ENCODE peak calls at places on chromosomes 2 and 18, in six cellular contexts. Z, E, O, V, W and D are unnamed samples.

GRCh38 chr2:233065954-233066470 is 5.9 kb downstream of the INPP5D start:
- DNase-seq in Z (no peak), E (no peak), O (no peak), V (no peak), W (no peak), D (no peak)

GRCh38 chr2:129180124-129180716 is 799.2 kb upstream of the RAB6C start:
- DNase-seq in Z (no peak), E (no peak), O (no peak), V (no peak), W (no peak), D (no peak)

GRCh38 chr2:109335586-109336266 is 206.7 kb downstream of the SH3RF3 start:
- DNase-seq in Z (no peak), E (peak; percentile 47), O (no peak), V (no peak), W (peak; percentile 74), D (no peak)

GRCh38 chr2:238183846-238184245 is 19.6 kb downstream of the ILKAP start:
- DNase-seq in Z (no peak), E (no peak), O (no peak), V (no peak), W (no peak), D (no peak)

GRCh38 chr2:26569216-26570082 is 71.7 kb downstream of the CIB4 start:
- DNase-seq in Z (no peak), E (no peak), O (no peak), V (no peak), W (no peak), D (no peak)

GRCh38 chr18:68992719-68993482 is 195.0 kb downstream of the CCDC102B start:
- DNase-seq in Z (no peak), E (peak; percentile 6), O (no peak), V (no peak), W (no peak), D (no peak)

GRCh38 chr2:6556755-6557154 is 309.0 kb downstream of the CMPK2 start:
- DNase-seq in Z (no peak), E (no peak), O (no peak), V (peak; percentile 4), W (peak; percentile 90), D (no peak)

GRCh38 chr18:4511166-4511565 is 56.1 kb upstream of the DLGAP1 start:
- DNase-seq in Z (no peak), E (no peak), O (no peak), V (no peak), W (no peak), D (no peak)

GRCh38 chr2:172173307-172173706 is 70.6 kb upstream of the DLX2 start:
- DNase-seq in Z (no peak), E (no peak), O (no peak), V (no peak), W (no peak), D (no peak)

GRCh38 chr2:203909192-203909945 is 27.2 kb upstream of the ICOS start:
- DNase-seq in Z (no peak), E (peak; percentile 32), O (no peak), V (peak; percentile 41), W (peak; percentile 60), D (no peak)

GRCh38 chr2:69030791-69031190 is 17.8 kb downstream of the ANTXR1 start:
- DNase-seq in Z (no peak), E (no peak), O (no peak), V (no peak), W (no peak), D (no peak)

GRCh38 chr18:903703-904102 is 968 bp upstream of the ADCYAP1 start:
- DNase-seq in Z (no peak), E (peak; percentile 72), O (no peak), V (no peak), W (peak; percentile 54), D (no peak)

GRCh38 chr2:109028738-109029443 is 39.9 kb upstream of the EDAR start:
- DNase-seq in Z (no peak), E (no peak), O (no peak), V (no peak), W (no peak), D (no peak)

GRCh38 chr18:30967701-30968100 is 74.8 kb downstream of the DSC3 start:
- DNase-seq in Z (no peak), E (no peak), O (no peak), V (no peak), W (no peak), D (no peak)

GRCh38 chr2:119004602-119005001 is 62.6 kb downstream of the MARCO start:
- DNase-seq in Z (no peak), E (no peak), O (no peak), V (no peak), W (no peak), D (no peak)

GRCh38 chr2:46780801-46781445 is 134.7 kb downstream of the MCFD2 start:
- DNase-seq in Z (no peak), E (no peak), O (no peak), V (peak; percentile 80), W (peak; percentile 64), D (no peak)

GRCh38 chr2:20745924-20746555 is 76.9 kb downstream of the LDAH start:
- DNase-seq in Z (no peak), E (no peak), O (no peak), V (peak; percentile 12), W (peak; percentile 13), D (no peak)

GRCh38 chr2:45177870-45178269 is 168.6 kb upstream of the SIX2 start:
- DNase-seq in Z (no peak), E (no peak), O (no peak), V (no peak), W (peak; percentile 100), D (peak; percentile 45)

GRCh38 chr2:103788346-103788745 is 1026.5 kb downstream of the TMEM182 start:
- DNase-seq in Z (no peak), E (no peak), O (no peak), V (peak; percentile 12), W (no peak), D (no peak)

GRCh38 chr2:156437272-156437671 is 1.1 kb downstream of the GPD2 start:
- DNase-seq in Z (no peak), E (peak; percentile 6), O (no peak), V (no peak), W (peak; percentile 56), D (no peak)

GRCh38 chr2:64166637-64167420 is 22.6 kb upstream of the PELI1 start:
- DNase-seq in Z (no peak), E (no peak), O (no peak), V (no peak), W (no peak), D (no peak)

GRCh38 chr2:37911296-37911888 is 13.7 kb upstream of the RMDN2 start:
- DNase-seq in Z (no peak), E (no peak), O (no peak), V (no peak), W (peak; percentile 52), D (no peak)

GRCh38 chr2:120346034-120346666 is at the start of gene INHBB:
- DNase-seq in Z (no peak), E (no peak), O (no peak), V (no peak), W (no peak), D (no peak)

GRCh38 chr2:36404312-36404711 is 48.7 kb downstream of the CRIM1 start:
- DNase-seq in Z (no peak), E (no peak), O (no peak), V (no peak), W (peak; percentile 52), D (no peak)

GRCh38 chr2:167128130-167128529 is 239.8 kb downstream of the XIRP2 start:
- DNase-seq in Z (no peak), E (no peak), O (no peak), V (no peak), W (no peak), D (no peak)

GRCh38 chr2:241443486-241444223 is 64.7 kb downstream of the STK25 start:
- DNase-seq in Z (peak; percentile 32), E (peak; percentile 96), O (no peak), V (no peak), W (peak; percentile 93), D (no peak)

GRCh38 chr2:52311862-52312261 is 1279.9 kb upstream of the NRXN1 start:
- DNase-seq in Z (no peak), E (no peak), O (no peak), V (no peak), W (no peak), D (no peak)

GRCh38 chr2:68837164-68837860 is 33.9 kb downstream of the BMP10 start:
- DNase-seq in Z (peak; percentile 30), E (peak; percentile 85), O (no peak), V (peak; percentile 55), W (peak; percentile 55), D (no peak)

GRCh38 chr2:70552501-70553333 is 909 bp downstream of the TGFA start:
- DNase-seq in Z (no peak), E (peak; percentile 28), O (no peak), V (no peak), W (no peak), D (no peak)

GRCh38 chr18:48230459-48231113 is 178.6 kb downstream of the ZBTB7C start:
- DNase-seq in Z (no peak), E (peak; percentile 28), O (no peak), V (peak; percentile 57), W (peak; percentile 68), D (no peak)

GRCh38 chr18:69961718-69962117 is 14.0 kb upstream of the CD226 start:
- DNase-seq in Z (no peak), E (no peak), O (no peak), V (no peak), W (no peak), D (no peak)

GRCh38 chr2:236970656-236971010 is 115.1 kb upstream of the COPS8 start:
- DNase-seq in Z (no peak), E (no peak), O (no peak), V (no peak), W (no peak), D (no peak)

GRCh38 chr2:188937228-188938220 is 36.6 kb upstream of the COL3A1 start:
- DNase-seq in Z (no peak), E (no peak), O (no peak), V (no peak), W (peak; percentile 44), D (peak; percentile 76)

GRCh38 chr18:26656401-26656943 is 108.1 kb upstream of the KCTD1 start:
- DNase-seq in Z (no peak), E (no peak), O (no peak), V (no peak), W (no peak), D (no peak)

GRCh38 chr18:24567199-24567598 is 106.8 kb downstream of the HRH4 start:
- DNase-seq in Z (no peak), E (no peak), O (no peak), V (no peak), W (no peak), D (no peak)

GRCh38 chr2:30958571-30959220 is 151.4 kb upstream of the CAPN13 start:
- DNase-seq in Z (no peak), E (no peak), O (no peak), V (no peak), W (no peak), D (no peak)

GRCh38 chr2:72128059-72128842 is 19.4 kb downstream of the CYP26B1 start:
- DNase-seq in Z (no peak), E (no peak), O (no peak), V (no peak), W (no peak), D (no peak)

GRCh38 chr2:41966431-41966893 is 81.4 kb upstream of the PKDCC start:
- DNase-seq in Z (no peak), E (no peak), O (peak; percentile 87), V (peak; percentile 58), W (peak; percentile 90), D (peak; percentile 50)

GRCh38 chr2:28452534-28453081 is 43.3 kb upstream of the PLB1 start:
- DNase-seq in Z (peak; percentile 30), E (peak; percentile 91), O (no peak), V (peak; percentile 58), W (peak; percentile 48), D (no peak)